ENCODE peak calls at places on chromosomes 5 and 9, in ten cellular contexts. R, V, F, S, Y, M, B, G, L and H are unnamed samples.

GRCh38 chr5:136998864-136999263 is 500.3 kb downstream of the SPOCK1 start:
- DNase-seq in M (no peak), G (no peak), L (no peak), B (no peak), Y (no peak), V (no peak), S (no peak), F (no peak), R (no peak), H (no peak)

GRCh38 chr9:97529363-97530076 is 28.1 kb downstream of the TMOD1 start:
- DNase-seq in M (no peak), B (no peak), R (peak), S (peak), L (no peak), Y (peak), G (no peak), V (no peak), F (no peak), H (no peak)

GRCh38 chr9:12766357-12766756 is 8.5 kb upstream of the LURAP1L start:
- DNase-seq in S (peak), V (no peak), B (no peak), L (no peak), R (no peak), G (no peak), Y (no peak), F (no peak), M (no peak), H (no peak)

GRCh38 chr9:4739587-4740372 is 1.2 kb downstream of the AK3 start:
- DNase-seq in S (peak), F (no peak), V (no peak), L (no peak), R (no peak), M (no peak), G (no peak), B (no peak), Y (no peak), H (no peak)

GRCh38 chr5:6387970-6388369 is 9.6 kb upstream of the MED10 start:
- DNase-seq in S (no peak), Y (no peak), L (no peak), R (no peak), B (no peak), M (no peak), G (no peak), F (no peak), V (no peak), H (no peak)

GRCh38 chr9:79877943-79878612 is 306.3 kb downstream of the TLE4 start:
- DNase-seq in R (no peak), L (no peak), B (no peak), S (no peak), G (no peak), V (no peak), Y (no peak), M (no peak), F (no peak), H (no peak)

GRCh38 chr5:177116631-177117373 is 16.8 kb upstream of the NSD1 start:
- DNase-seq in Y (peak), F (peak), V (peak), G (peak), S (peak), R (peak), M (no peak), L (no peak), B (peak), H (peak)

GRCh38 chr9:88531920-88532319 is 3.1 kb upstream of the NXNL2 start:
- DNase-seq in L (no peak), S (no peak), Y (no peak), G (peak), F (no peak), B (no peak), R (no peak), M (no peak), V (peak), H (no peak)

GRCh38 chr5:150333400-150333799 is 24.1 kb upstream of the TCOF1 start:
- DNase-seq in R (no peak), B (no peak), S (no peak), M (no peak), V (no peak), G (no peak), Y (no peak), F (no peak), L (no peak), H (no peak)

GRCh38 chr5:145483211-145483610 is 351.9 kb downstream of the PRELID2 start:
- DNase-seq in B (no peak), R (peak), V (no peak), F (no peak), S (no peak), G (no peak), Y (no peak), M (no peak), L (no peak), H (no peak)

GRCh38 chr5:1200495-1201326 is 684 bp upstream of the SLC6A19 start:
- DNase-seq in B (no peak), M (no peak), R (no peak), Y (no peak), S (no peak), L (no peak), G (no peak), V (no peak), F (no peak), H (no peak)

GRCh38 chr5:116859666-116860320 is 285.2 kb upstream of the SEMA6A start:
- DNase-seq in M (no peak), Y (no peak), S (no peak), B (no peak), F (no peak), R (no peak), V (no peak), L (no peak), G (no peak), H (no peak)

GRCh38 chr5:6773342-6774035 is 60.3 kb downstream of the TENT4A start:
- DNase-seq in M (no peak), L (no peak), Y (no peak), G (no peak), S (no peak), F (no peak), R (no peak), B (no peak), V (no peak), H (no peak)

GRCh38 chr9:10050016-10050415 is 562.8 kb downstream of the PTPRD start:
- DNase-seq in G (no peak), Y (no peak), B (no peak), L (no peak), V (no peak), R (peak), M (no peak), S (no peak), F (no peak), H (no peak)

GRCh38 chr9:10048994-10049393 is 563.8 kb downstream of the PTPRD start:
- DNase-seq in G (no peak), S (no peak), M (no peak), F (no peak), L (no peak), R (no peak), Y (no peak), B (no peak), V (no peak), H (no peak)

DNA sequence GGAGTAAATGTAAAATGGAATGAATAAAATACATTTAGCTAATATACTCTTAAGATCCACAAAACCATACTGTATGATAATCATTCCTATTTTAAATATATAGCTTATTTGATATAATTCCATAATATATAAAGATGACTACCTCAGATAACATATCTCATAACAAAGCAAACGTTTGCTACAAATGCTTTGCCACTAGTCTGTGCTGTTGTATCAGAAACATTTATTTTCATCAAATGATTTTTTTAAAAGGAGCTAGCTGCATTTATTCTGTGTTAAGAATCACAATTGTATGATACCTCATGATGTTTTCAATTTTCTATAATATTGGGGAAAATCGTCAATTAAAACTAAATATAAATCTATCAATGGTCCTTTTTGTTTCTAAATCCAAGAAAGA is 567.2 kb downstream of the PTPRD start:
- DNase-seq in L (no peak), F (peak), V (no peak), M (no peak), R (no peak), B (no peak), Y (no peak), S (no peak), G (no peak), H (no peak)
- TF ChIP-seq CTCF in L (peak), F (peak), V (no peak), M (no peak), R (peak), B (peak), Y (peak), S (peak), G (no peak), H (no peak)

DNA sequence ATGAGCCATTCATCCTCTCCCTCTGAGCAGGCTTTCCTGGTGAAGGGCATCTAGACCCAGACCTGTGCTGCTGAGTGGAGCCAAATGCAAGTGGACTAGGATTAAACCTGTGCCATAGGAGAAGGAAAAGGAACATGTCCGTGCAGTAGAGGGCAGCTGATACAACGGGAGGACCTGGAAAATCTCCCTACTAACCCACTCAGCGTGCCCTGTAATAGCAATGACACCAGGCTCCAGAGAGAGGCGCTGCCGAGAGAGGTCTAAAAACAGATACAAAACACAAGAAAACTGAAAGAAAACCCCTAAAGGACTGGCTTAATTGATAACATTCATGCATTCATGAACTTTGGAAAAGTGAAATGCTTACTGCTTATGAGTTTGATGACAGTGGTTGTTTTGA is 60.8 kb downstream of the PFDN1 start:
- DNase-seq in G (peak), R (no peak), F (no peak), B (no peak), L (no peak), M (no peak), V (no peak), S (no peak), Y (no peak), H (no peak)
- TF ChIP-seq CTCF in G (no peak), R (peak), F (peak), B (no peak), L (peak), M (no peak), V (no peak), S (no peak), Y (peak), H (no peak)

DNA sequence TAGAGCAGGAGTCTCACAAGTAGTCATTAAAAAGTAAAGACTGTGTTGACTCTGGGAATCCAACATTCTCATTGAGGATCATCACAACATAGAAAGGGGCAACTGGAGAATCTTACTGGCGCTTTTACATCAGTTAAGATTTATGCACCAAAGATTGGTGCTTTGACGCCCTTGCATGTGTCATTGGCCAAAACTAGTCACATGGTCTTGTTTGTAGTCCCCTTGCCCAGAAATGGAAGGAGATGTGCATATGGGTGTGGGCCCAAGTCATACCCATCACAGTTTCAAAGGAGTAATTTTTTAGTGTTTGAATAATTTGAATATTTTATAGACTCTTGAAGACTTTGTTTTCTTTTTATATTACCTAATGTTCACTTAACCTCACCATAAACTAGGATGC is 228.2 kb downstream of the PRR16 start:
- DNase-seq in M (no peak), G (no peak), F (no peak), S (no peak), R (no peak), Y (no peak), B (no peak), L (no peak), V (no peak), H (no peak)
- TF ChIP-seq CTCF in M (no peak), G (no peak), F (no peak), S (no peak), R (no peak), Y (no peak), B (no peak), L (no peak), V (no peak), H (no peak)

GRCh38 chr9:101705135-101705661 is 33.2 kb downstream of the GRIN3A start:
- DNase-seq in F (no peak), B (peak), R (no peak), L (no peak), M (no peak), S (no peak), G (peak), V (peak), Y (peak), H (no peak)
- TF ChIP-seq CTCF in F (peak), B (peak), R (peak), L (peak), M (no peak), S (peak), G (no peak), V (no peak), Y (peak), H (peak)

DNA sequence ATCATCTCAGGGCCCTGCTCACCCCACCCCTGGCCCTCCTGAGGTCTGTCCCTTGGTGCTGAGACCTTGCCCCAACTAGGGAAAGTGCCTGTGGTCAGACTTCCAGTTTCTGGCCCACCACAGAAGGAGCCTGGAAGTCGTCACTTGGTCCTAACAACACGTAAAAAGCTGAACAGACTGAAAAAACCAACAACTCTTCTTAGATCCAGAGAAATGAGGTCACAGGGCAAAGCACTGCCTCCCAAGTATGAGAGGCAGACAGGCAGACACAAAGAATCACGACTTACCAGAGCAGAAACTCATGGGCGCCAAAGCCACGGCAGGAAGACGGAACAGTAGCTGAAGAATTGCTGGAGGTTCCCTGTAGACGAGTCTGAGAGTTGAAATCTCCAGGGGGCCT is 38.5 kb downstream of the OR2V1 start:
- DNase-seq in Y (no peak), S (no peak), G (no peak), B (no peak), V (no peak), R (no peak), L (no peak), M (no peak), F (no peak), H (no peak)
- TF ChIP-seq CTCF in Y (no peak), S (no peak), G (no peak), B (no peak), V (no peak), R (no peak), L (no peak), M (no peak), F (no peak), H (no peak)

DNA sequence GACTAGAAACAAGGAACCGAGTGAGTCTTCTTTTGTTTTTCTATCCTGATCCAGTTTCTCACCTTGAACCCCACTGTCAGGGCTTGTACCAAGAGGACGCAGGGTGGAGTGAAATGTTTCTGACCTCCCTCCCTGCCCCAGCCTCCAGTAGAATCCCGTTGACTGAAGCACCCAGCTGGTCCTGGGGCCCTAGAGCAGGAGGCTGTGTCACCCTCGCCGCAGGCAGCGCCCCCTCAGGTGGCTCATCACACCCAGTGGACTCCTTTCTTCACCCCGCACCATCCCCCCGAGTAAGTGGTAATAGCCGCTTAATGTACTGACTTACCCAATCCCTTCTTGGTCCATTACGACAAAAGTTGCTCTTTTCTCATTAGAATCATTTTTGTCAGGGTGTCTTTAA is 53.8 kb downstream of the MVB12B start:
- DNase-seq in S (no peak), M (no peak), Y (no peak), G (no peak), F (no peak), B (no peak), V (no peak), R (no peak), L (no peak), H (no peak)
- TF ChIP-seq CTCF in S (no peak), M (no peak), Y (no peak), G (no peak), F (no peak), B (no peak), V (no peak), R (peak), L (no peak), H (no peak)

DNA sequence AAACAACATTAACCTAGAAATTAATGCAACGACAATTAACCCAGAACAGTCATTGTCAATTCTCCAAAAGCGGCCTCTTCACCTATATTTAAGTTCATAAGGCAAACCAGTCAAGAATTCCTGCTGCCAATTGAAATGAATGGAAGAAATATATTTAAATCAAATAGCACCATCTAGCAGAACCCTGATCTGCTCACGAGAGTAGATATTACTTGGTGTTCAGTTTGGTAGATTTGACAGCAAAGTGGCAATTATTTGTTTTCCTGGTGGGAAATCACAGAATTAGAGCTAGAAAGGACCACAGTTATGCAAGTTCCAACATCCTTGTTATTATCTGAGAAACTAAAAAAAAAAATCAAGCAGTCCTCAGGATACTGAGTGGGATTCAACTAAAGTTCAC is 2.3 kb downstream of the SSBP2 start:
- DNase-seq in V (no peak), L (no peak), G (no peak), R (no peak), B (no peak), S (no peak), F (no peak), Y (no peak), M (no peak), H (no peak)
- TF ChIP-seq CTCF in V (no peak), L (no peak), G (no peak), R (no peak), B (no peak), S (no peak), F (no peak), Y (no peak), M (no peak), H (no peak)

DNA sequence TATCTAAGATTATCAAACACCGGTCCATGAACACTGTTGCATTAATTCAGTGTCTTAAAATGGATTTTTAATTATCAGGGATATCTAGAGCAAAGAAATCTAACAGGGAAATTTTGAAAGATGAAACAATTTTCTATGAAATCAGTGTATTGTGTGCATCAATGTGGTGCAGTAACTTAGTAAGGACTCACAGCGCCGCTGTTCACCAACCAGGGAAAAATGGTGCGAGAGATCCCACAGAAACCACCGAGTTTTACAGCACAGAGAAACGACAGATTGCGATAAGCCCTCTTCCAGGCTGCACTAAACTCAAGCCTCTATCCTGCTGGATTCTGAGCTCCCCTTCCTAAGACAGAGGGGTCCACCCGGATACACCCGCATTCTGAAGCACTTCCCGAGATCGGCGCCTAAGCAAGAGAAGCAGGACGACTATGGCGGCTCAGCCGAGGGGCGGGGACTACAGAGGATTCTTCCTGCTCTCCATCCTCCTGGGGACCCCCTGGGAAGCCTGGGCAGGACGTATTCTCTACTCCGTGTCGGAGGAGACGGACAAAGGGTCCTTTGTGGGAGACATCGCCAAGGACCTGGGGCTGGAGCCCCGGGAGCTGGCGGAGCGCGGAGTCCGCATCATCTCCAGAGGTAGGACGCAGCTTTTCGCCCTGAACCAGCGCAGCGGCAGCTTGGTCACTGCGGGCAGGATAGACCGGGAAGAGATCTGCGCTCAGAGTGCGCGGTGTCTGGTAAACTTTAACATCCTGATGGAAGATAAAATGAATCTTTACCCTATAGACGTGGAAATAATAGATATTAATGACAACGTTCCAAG is at the start of gene PCDHGA7:
- DNase-seq in L (peak), V (no peak), F (no peak), Y (no peak), R (peak), S (no peak), G (no peak), M (no peak), B (no peak), H (no peak)
- TF ChIP-seq CTCF in L (no peak), V (no peak), F (peak), Y (peak), R (peak), S (peak), G (no peak), M (peak), B (no peak), H (no peak)

GRCh38 chr9:86703346-86703745 is 244.0 kb downstream of the GAS1 start:
- DNase-seq in B (no peak), F (no peak), M (no peak), S (no peak), Y (no peak), V (no peak), R (peak), G (no peak), L (no peak), H (no peak)
- TF ChIP-seq CTCF in B (no peak), F (no peak), M (no peak), S (no peak), Y (no peak), V (no peak), R (no peak), G (no peak), L (no peak), H (no peak)